ENCODE peak calls at places on chromosomes 13 and 19, in four cellular contexts. Y is HepG2, E is GM12878, Z is K562. N is an unnamed sample.

GRCh38 chr19:45104658-45105384 is 11.8 kb downstream of the PPP1R37 start:
- DNase-seq in Y (no peak), E (no peak), Z (no peak), N (no peak)

GRCh38 chr13:105638446-105638845 is 897.0 kb downstream of the EFNB2 start:
- DNase-seq in E (no peak), Z (no peak), Y (no peak), N (no peak)

GRCh38 chr13:99322297-99323103 is 15.3 kb upstream of the GPR183 start:
- DNase-seq in Y (no peak), E (peak; percentile 85), Z (peak; percentile 20), N (no peak)

GRCh38 chr13:46404732-46405097 is 17.7 kb upstream of the RUBCNL start:
- DNase-seq in E (no peak), Z (no peak), Y (no peak), N (no peak)

GRCh38 chr19:56543776-56544175 is 5.0 kb downstream of the ZFP28 start:
- DNase-seq in E (no peak), Y (no peak), Z (no peak), N (no peak)

GRCh38 chr19:31214086-31214485 is 135.2 kb downstream of the TSHZ3 start:
- DNase-seq in Z (peak; percentile 17), Y (no peak), E (no peak), N (no peak)

GRCh38 chr13:79346300-79346914 is 59.6 kb downstream of the RBM26 start:
- DNase-seq in Z (no peak), E (no peak), Y (no peak), N (no peak)

GRCh38 chr13:26155568-26155967 is 66.5 kb downstream of the RNF6 start:
- DNase-seq in Y (no peak), Z (no peak), E (no peak), N (no peak)

GRCh38 chr19:10087296-10088061 is 1.4 kb downstream of the SHFL start:
- DNase-seq in E (no peak), Z (no peak), Y (no peak), N (no peak)

GRCh38 chr13:30129411-30129810 is 177.9 kb downstream of the KATNAL1 start:
- DNase-seq in Z (no peak), E (no peak), Y (no peak), N (no peak)

GRCh38 chr19:6828306-6828697 is 55.8 kb downstream of the VAV1 start:
- DNase-seq in Z (peak; percentile 39), Y (no peak), E (no peak), N (peak; percentile 58)

GRCh38 chr13:31686660-31687430 is 52.5 kb upstream of the RXFP2 start:
- DNase-seq in Z (no peak), Y (no peak), E (no peak), N (no peak)

GRCh38 chr19:18939922-18940775 is 868 bp downstream of the HOMER3 start:
- DNase-seq in E (no peak), Z (no peak), Y (no peak), N (no peak)

GRCh38 chr13:32229443-32229842 is 85.7 kb downstream of the ZAR1L start:
- DNase-seq in Z (no peak), E (no peak), Y (no peak), N (no peak)

GRCh38 chr19:55467236-55468053 is 2.9 kb upstream of the C19orf85 start:
- DNase-seq in Y (peak; percentile 69), E (no peak), Z (peak; percentile 81), N (peak; percentile 72)
- TF ChIP-seq TARDBP in Y (no peak), E (no peak), Z (peak; percentile 79), N (no peak)

DNA sequence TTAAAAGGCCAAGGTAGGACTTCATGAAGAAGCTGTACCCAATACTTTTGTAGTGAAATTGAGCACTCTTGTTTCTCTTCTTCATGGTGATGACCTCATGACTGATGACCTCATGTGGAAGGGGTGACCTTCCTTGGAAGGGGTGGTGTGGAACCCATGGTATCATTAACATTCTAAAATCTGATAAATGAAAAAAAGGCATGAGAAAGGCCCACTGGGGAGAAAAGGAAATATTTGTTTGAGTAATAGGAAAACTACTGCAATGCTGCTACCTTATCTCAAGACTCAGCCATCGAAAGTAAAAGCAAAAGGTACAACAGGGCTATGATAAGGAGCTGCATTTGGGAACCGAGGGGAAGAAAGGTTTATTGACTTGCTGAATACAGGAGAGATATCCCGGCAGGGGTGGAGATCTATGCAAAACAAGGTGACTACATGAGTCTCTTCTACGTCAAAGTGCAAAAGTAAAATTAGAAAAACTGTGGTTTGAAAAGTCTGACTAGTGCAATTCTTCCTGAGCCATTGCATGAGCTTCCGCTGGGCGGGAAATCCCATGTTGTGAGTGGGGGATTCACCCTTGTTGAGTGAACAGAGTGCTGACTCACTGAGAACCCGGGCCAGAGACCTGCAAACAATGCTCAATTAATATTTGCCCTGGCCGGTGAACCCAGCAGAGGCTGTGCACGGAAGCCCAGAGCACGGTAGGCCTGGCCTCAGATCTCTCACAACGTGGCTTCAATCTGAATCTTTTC is 138.9 kb upstream of the RFC3 start:
- DNase-seq in Y (peak; percentile 97), Z (peak; percentile 5), E (peak; percentile 98), N (no peak)
- TF ChIP-seq TARDBP in Y (peak; percentile 80), Z (no peak), E (peak; percentile 43), N (no peak)

GRCh38 chr13:111936267-111936925 is 130.6 kb upstream of the SOX1 start:
- DNase-seq in E (no peak), Y (no peak), Z (no peak), N (no peak)
- TF ChIP-seq TARDBP in E (no peak), Y (no peak), Z (no peak), N (no peak)

DNA sequence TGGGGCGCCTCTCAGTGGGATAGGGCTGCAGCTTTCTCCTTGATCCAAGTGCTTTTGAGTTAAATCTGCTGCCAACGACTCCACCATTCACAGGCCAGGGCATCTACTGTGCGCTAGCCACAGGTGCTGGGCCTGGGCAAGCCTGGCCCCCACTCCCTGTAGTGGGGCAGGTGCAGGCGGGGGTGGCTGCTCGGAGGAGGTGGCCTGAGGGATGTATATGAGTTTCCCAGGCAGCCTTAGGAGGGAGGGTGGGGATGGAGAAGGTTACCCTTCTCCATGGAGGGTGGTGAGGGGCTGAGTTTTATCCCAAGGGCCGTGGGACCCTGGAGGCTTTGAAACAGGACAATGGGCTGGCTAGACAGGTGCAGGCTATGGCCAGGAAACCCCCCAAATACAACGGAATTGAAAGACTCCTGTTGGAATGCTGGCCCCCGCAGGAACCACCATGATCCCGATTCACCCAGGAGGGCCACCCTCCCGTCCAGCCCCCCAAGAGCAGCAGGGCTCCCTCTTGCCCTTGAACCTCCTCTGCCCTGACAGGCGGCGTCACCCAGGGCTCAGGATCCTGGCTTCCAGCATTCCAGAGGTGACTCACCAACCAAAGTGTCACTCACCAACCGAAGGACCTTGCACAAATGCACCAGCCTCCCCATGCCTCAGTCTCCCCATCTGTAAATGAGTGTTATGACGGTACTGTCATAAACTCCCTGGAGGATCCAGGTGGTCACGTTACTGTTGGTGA is 4.1 kb downstream of the PGLS start:
- DNase-seq in Z (no peak), Y (no peak), E (no peak), N (no peak)
- TF ChIP-seq TARDBP in Z (no peak), Y (no peak), E (no peak), N (no peak)

GRCh38 chr13:60701919-60702318 is 304.9 kb downstream of the TDRD3 start:
- DNase-seq in Y (no peak), E (no peak), Z (no peak), N (no peak)
- TF ChIP-seq TARDBP in Y (no peak), E (no peak), Z (no peak), N (no peak)

GRCh38 chr13:111033172-111034133 is 81.7 kb upstream of the ARHGEF7 start:
- DNase-seq in E (no peak), Y (no peak), Z (no peak), N (no peak)
- TF ChIP-seq TARDBP in E (no peak), Y (no peak), Z (no peak), N (no peak)

DNA sequence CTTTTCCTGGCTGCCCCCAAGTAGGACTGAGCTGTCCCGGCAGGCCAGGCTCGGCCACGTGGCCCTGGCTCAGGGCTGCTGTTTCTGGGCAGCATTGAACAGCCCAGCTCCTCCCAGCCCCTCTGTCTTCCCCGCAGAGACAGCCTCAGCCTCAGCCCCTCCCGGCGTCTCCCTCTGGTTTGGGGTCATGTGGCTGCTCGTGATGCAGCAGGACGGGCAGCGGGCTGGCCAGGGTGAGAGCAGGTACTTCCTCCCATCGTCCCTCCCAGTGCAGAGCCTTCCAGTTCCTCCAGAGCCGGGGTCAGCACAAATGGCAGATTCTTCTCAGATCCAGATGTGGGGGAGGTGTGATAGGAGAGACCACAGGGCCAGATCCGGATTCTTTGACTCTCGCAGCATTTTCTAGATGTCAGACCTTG is 114.6 kb downstream of the KDM4B start:
- DNase-seq in Y (no peak), E (no peak), Z (peak; percentile 35), N (no peak)
- TF ChIP-seq TARDBP in Y (no peak), E (no peak), Z (no peak), N (no peak)

N was measured in HEK293T.